ENCODE peak calls at places on chromosomes 2 and 18, in five cellular contexts. Q, Y, S, C and L are unnamed samples.

GRCh38 chr2:207926133-207927076 is 98.9 kb downstream of the PLEKHM3 start:
- DNase-seq in Q (no peak), Y (peak; percentile 15), S (no peak), C (peak; percentile 83), L (peak; percentile 46)

GRCh38 chr18:57075716-57076400 is 71.0 kb upstream of the BOD1L2 start:
- DNase-seq in Q (no peak), Y (no peak), S (peak; percentile 86), C (no peak), L (no peak)

GRCh38 chr2:78281164-78281563 is 744.3 kb upstream of the REG3G start:
- DNase-seq in Q (no peak), Y (no peak), S (no peak), C (no peak), L (no peak)

GRCh38 chr2:162074937-162075688 is 1.1 kb upstream of the DPP4 start:
- DNase-seq in Q (no peak), Y (no peak), S (no peak), C (no peak), L (no peak)

GRCh38 chr18:36402765-36403396 is 105.4 kb downstream of the FHOD3 start:
- DNase-seq in Q (peak; percentile 73), Y (peak; percentile 67), S (no peak), C (peak; percentile 11), L (no peak)

GRCh38 chr18:55585586-55586521 is 2.1 kb downstream of the TCF4 start:
- DNase-seq in Q (peak; percentile 27), Y (no peak), S (peak; percentile 27), C (peak; percentile 58), L (peak; percentile 18)

GRCh38 chr2:74099835-74100234 is 47.9 kb downstream of the BOLA3 start:
- DNase-seq in Q (peak; percentile 64), Y (peak; percentile 57), S (no peak), C (no peak), L (no peak)

GRCh38 chr18:48446582-48447225 is 37.5 kb upstream of the ZBTB7C start:
- DNase-seq in Q (peak; percentile 84), Y (peak; percentile 87), S (peak; percentile 92), C (peak; percentile 70), L (peak; percentile 80)

GRCh38 chr2:37885329-37885993 is 39.6 kb upstream of the RMDN2 start:
- DNase-seq in Q (no peak), Y (no peak), S (peak; percentile 16), C (no peak), L (no peak)

GRCh38 chr2:101175991-101176390 is 24.8 kb upstream of the TBC1D8 start:
- DNase-seq in Q (no peak), Y (no peak), S (no peak), C (no peak), L (no peak)

GRCh38 chr2:192215096-192215877 is 20.6 kb upstream of the TMEFF2 start:
- DNase-seq in Q (no peak), Y (no peak), S (no peak), C (no peak), L (no peak)

GRCh38 chr2:36807223-36807886 is 110.8 kb downstream of the VIT start:
- DNase-seq in Q (no peak), Y (no peak), S (no peak), C (no peak), L (no peak)

GRCh38 chr2:233700028-233700635 is 7.4 kb downstream of the UGT1A6 start:
- DNase-seq in Q (no peak), Y (no peak), S (peak; percentile 85), C (peak; percentile 34), L (no peak)

GRCh38 chr18:62420513-62421209 is 95.6 kb downstream of the TNFRSF11A start:
- DNase-seq in Q (peak; percentile 27), Y (no peak), S (no peak), C (peak; percentile 39), L (no peak)

GRCh38 chr2:150585221-150585971 is 97.9 kb upstream of the RND3 start:
- DNase-seq in Q (no peak), Y (no peak), S (no peak), C (no peak), L (no peak)

GRCh38 chr18:49250819-49251388 is 209.5 kb downstream of the DYM start:
- DNase-seq in Q (no peak), Y (no peak), S (peak; percentile 34), C (peak; percentile 50), L (no peak)

GRCh38 chr2:210169871-210170441 is 1.3 kb downstream of the KANSL1L start:
- DNase-seq in Q (no peak), Y (peak; percentile 24), S (no peak), C (peak; percentile 85), L (no peak)

DNA sequence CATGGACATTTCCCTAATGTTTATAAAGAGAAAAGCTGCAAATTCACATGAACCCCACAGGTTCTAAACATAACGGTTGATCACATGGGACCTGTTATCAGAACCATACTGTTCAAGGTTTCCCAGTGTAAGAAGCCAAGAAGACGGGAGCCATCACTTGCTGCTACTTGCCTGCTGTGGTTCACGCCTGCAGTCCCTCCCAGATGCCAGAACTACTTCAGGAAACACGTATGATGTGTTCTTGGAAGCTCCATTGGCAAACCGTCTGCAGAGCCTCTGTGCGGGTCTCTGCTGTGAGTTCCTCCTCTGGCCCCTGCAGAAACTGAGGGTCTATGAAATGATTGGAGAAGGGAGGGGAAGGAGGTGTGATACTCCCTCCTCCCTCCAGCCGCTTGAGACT is 75.2 kb downstream of the CABLES1 start:
- DNase-seq in Q (no peak), Y (no peak), S (no peak), C (no peak), L (no peak)
- H3K27ac ChIP-seq in Q (no peak overlapping the region), Y (no peak overlapping the region), S (no peak overlapping the region), C (no peak overlapping the region), L (no peak overlapping the region)

GRCh38 chr2:217966399-217967068 is 36.3 kb downstream of the TNS1 start:
- DNase-seq in Q (no peak), Y (no peak), S (no peak), C (no peak), L (no peak)
- H3K27ac ChIP-seq in Q (peak overlapping the region; percentile 83), Y (peak overlapping the region; percentile 14), S (no peak overlapping the region), C (peak overlapping the region; percentile 28), L (peak overlapping the region; percentile 97)

GRCh38 chr2:144479659-144480058 is 40.3 kb downstream of the ZEB2 start:
- DNase-seq in Q (no peak), Y (no peak), S (peak; percentile 81), C (no peak), L (no peak)
- H3K27ac ChIP-seq in Q (peak overlapping the region; percentile 60), Y (peak overlapping the region; percentile 47), S (peak overlapping the region; percentile 39), C (peak overlapping the region; percentile 30), L (no peak overlapping the region)

DNA sequence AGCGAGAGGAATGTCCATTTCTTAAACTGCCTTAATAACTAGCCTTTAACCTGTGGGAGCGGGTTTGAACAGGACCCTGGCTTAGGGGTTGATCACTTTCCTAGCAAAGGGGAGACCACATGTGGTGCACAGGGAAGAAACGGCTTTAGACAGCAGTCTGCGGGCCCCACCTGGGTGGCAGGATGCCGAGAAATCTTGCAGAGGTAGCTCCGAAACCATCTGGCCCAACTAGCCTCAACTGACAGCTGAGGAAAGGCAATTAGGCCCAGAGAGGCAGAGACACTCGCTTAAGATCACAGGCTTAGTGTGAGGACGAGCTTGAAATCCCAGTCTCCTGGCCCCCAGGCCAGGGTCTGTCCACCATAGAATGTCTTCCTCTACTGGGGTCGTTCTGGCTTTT is 89.8 kb downstream of the MRO start:
- DNase-seq in Q (no peak), Y (no peak), S (no peak), C (no peak), L (no peak)
- H3K27ac ChIP-seq in Q (no peak overlapping the region), Y (no peak overlapping the region), S (no peak overlapping the region), C (no peak overlapping the region), L (no peak overlapping the region)

GRCh38 chr2:109275120-109276040 is 146.4 kb downstream of the SH3RF3 start:
- DNase-seq in Q (no peak), Y (no peak), S (no peak), C (peak; percentile 36), L (no peak)
- H3K27ac ChIP-seq in Q (no peak overlapping the region), Y (no peak overlapping the region), S (no peak overlapping the region), C (no peak overlapping the region), L (no peak overlapping the region)

DNA sequence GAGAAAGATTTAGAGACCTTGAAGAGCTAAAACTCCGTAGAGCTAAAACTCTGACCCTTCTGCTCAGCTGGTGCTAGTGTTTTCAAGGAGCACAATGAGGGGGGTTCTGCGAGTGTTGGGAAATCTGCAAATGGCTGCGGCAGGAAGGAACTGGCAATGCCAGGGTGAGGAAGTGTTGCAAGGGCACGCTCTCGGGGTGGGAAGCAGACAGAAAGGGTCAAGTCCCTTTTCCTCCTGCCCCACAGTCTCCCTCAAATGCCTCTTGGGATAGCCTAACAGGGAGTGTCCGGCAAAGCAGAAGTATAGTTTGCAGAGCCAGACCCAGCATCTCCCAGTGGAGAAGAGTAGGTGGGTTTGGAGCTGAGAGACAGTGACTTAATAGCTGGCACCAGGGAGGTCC is 60.5 kb downstream of the NCAPH start:
- DNase-seq in Q (peak; percentile 30), Y (peak; percentile 28), S (no peak), C (no peak), L (no peak)
- H3K27ac ChIP-seq in Q (no peak overlapping the region), Y (no peak overlapping the region), S (no peak overlapping the region), C (no peak overlapping the region), L (no peak overlapping the region)

GRCh38 chr2:238282861-238283738 is 5.3 kb downstream of the PER2 start:
- DNase-seq in Q (no peak), Y (no peak), S (no peak), C (no peak), L (no peak)

GRCh38 chr2:238286095-238286494 is 2.3 kb downstream of the PER2 start:
- DNase-seq in Q (no peak), Y (no peak), S (no peak), C (no peak), L (no peak)

GRCh38 chr2:238285653-238286082 is 2.7 kb downstream of the PER2 start:
- DNase-seq in Q (peak; percentile 66), Y (peak; percentile 31), S (peak; percentile 65), C (peak; percentile 96), L (peak; percentile 86)

GRCh38 chr2:238286551-238286950 is 1.9 kb downstream of the PER2 start:
- DNase-seq in Q (peak; percentile 69), Y (peak; percentile 35), S (no peak), C (peak; percentile 87), L (peak; percentile 70)

DNA sequence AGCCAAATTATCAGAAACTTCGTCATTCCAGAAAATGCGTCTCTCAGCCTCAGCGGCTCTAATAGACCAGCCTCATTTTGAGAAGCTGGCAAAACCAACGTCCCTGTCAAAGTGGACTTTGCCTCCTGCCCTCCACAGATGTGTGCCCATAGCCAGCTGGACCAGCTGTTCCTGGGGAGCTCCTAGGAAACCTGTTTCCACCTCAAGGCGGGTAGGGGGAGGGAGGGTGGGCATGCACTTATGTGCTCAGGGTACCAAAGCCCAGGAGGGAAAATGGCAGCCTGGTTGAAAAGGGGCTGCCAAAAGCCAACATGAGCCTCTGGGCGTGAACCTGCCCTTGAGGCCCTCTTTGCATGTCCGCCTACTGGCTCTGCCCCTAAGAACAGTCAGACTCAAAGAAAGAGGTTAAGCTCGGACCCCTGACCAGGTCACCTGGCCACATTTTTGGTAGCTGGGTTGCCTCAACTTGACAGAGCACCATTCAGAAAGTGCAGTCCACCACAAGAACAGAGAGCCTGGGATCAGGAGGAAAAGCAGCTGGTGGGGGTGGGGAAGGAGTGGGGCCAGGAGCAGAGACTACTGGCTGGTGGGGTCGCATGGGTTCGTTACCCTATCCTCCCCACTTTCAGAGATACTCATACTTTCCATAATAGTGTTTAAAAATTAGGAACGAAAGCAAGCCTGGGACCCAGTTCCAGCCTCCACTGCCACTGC is 3.5 kb downstream of the PER2 start:
- DNase-seq in Q (no peak), Y (no peak), S (no peak), C (no peak), L (no peak)
- H3K27ac ChIP-seq in Q (peak overlapping the region; percentile 98), Y (peak overlapping the region; percentile 90), S (no peak overlapping the region), C (peak overlapping the region; percentile 52), L (peak overlapping the region; percentile 96)